ENCODE peak calls at places on chromosomes 6 and 20, in five cellular contexts. Y, P, Z, F and C are unnamed samples.

GRCh38 chr6:163181666-163182180 is 232.8 kb upstream of the QKI start:
- DNase-seq in F (no peak), Y (no peak), P (no peak), Z (no peak), C (no peak)

GRCh38 chr6:161439093-161439492 is 165.2 kb upstream of the AGPAT4 start:
- DNase-seq in Z (no peak), P (peak; percentile 90), F (peak; percentile 71), Y (no peak), C (no peak)

GRCh38 chr6:24522090-24522820 is 27.5 kb downstream of the ALDH5A1 start:
- DNase-seq in P (peak; percentile 17), Y (no peak), F (no peak), Z (no peak), C (no peak)

GRCh38 chr6:151034825-151035781 is 169.6 kb downstream of the MTHFD1L start:
- DNase-seq in Z (no peak), Y (no peak), P (no peak), F (no peak), C (no peak)

GRCh38 chr6:82988904-82989303 is 76.7 kb downstream of the UBE3D start:
- DNase-seq in Y (no peak), P (peak; percentile 46), F (peak; percentile 57), Z (no peak), C (no peak)

GRCh38 chr20:13788167-13788834 is 3.5 kb downstream of the NDUFAF5 start:
- DNase-seq in Y (peak; percentile 46), F (peak; percentile 76), P (peak; percentile 69), Z (no peak), C (peak; percentile 21)

GRCh38 chr6:34073504-34073903 is 72.4 kb downstream of the GRM4 start:
- DNase-seq in F (no peak), Z (no peak), Y (no peak), P (no peak), C (no peak)

GRCh38 chr20:48791014-48791413 is 36.8 kb downstream of the PREX1 start:
- DNase-seq in Y (no peak), P (no peak), Z (no peak), F (no peak), C (no peak)

GRCh38 chr20:35954907-35955251 is 577 bp upstream of the SCAND1 start:
- DNase-seq in Y (no peak), Z (no peak), P (peak; percentile 43), F (peak; percentile 68), C (no peak)

GRCh38 chr6:912871-913663 is 220.1 kb upstream of the EXOC2 start:
- DNase-seq in F (peak; percentile 22), Y (peak; percentile 85), P (peak; percentile 47), Z (no peak), C (peak; percentile 21)

GRCh38 chr20:11432407-11432806 is 485.3 kb upstream of the BTBD3 start:
- DNase-seq in Y (no peak), Z (no peak), P (peak; percentile 95), F (peak; percentile 46), C (no peak)

GRCh38 chr20:56111951-56112730 is 106.8 kb upstream of the CBLN4 start:
- DNase-seq in F (no peak), Y (no peak), Z (no peak), P (no peak), C (no peak)

GRCh38 chr20:5268449-5268848 is 48.3 kb downstream of the PROKR2 start:
- DNase-seq in F (no peak), Y (no peak), P (no peak), Z (no peak), C (no peak)

GRCh38 chr20:22312744-22313346 is 271.5 kb downstream of the FOXA2 start:
- DNase-seq in F (peak; percentile 43), Y (no peak), P (peak; percentile 25), Z (peak; percentile 57), C (peak; percentile 38)

GRCh38 chr6:96913621-96914020 is 10.9 kb upstream of the KLHL32 start:
- DNase-seq in Z (no peak), P (no peak), F (no peak), Y (no peak), C (no peak)

GRCh38 chr6:52260634-52261033 is 16.3 kb upstream of the IL17F start:
- DNase-seq in Z (no peak), F (no peak), Y (no peak), P (no peak), C (no peak)

GRCh38 chr6:158960046-158960445 is 40.0 kb downstream of the RSPH3 start:
- DNase-seq in Y (no peak), F (no peak), P (no peak), Z (no peak), C (no peak)

GRCh38 chr6:112029045-112029822 is 24.7 kb upstream of the CCN6 start:
- DNase-seq in Z (peak; percentile 86), P (peak; percentile 74), Y (peak; percentile 79), F (peak; percentile 72), C (peak; percentile 70)

GRCh38 chr20:37053230-37053950 is 42.4 kb downstream of the RBL1 start:
- DNase-seq in Z (no peak), F (peak; percentile 10), P (peak; percentile 57), Y (no peak), C (no peak)

GRCh38 chr6:35727935-35728662 is 8.7 kb upstream of the ARMC12 start:
- DNase-seq in F (peak; percentile 98), Z (peak; percentile 70), P (peak; percentile 94), Y (peak; percentile 64), C (no peak)

GRCh38 chr20:38855356-38855755 is 49.9 kb downstream of the PPP1R16B start:
- DNase-seq in Z (no peak), Y (no peak), P (peak; percentile 35), F (no peak), C (no peak)

GRCh38 chr6:9139762-9140161 is 704.4 kb upstream of the SLC35B3 start:
- DNase-seq in P (peak; percentile 88), Z (no peak), F (no peak), Y (no peak), C (no peak)

GRCh38 chr6:133590196-133590595 is 298.7 kb upstream of the TCF21 start:
- DNase-seq in Y (no peak), Z (no peak), P (no peak), F (no peak), C (peak; percentile 26)

GRCh38 chr6:45763281-45763680 is 252.4 kb downstream of the CLIC5 start:
- DNase-seq in F (no peak), Y (no peak), P (no peak), Z (no peak), C (no peak)

GRCh38 chr6:150720774-150721233 is 121.1 kb downstream of the PLEKHG1 start:
- DNase-seq in Z (no peak), Y (no peak), F (no peak), P (no peak), C (peak; percentile 74)

GRCh38 chr6:158061709-158062461 is 80.2 kb downstream of the SYNJ2 start:
- DNase-seq in Y (no peak), P (no peak), F (no peak), Z (no peak), C (no peak)

GRCh38 chr6:125296461-125296860 is 5.3 kb downstream of the HDDC2 start:
- DNase-seq in F (no peak), P (no peak), Y (no peak), Z (no peak), C (no peak)

GRCh38 chr6:136607204-136607931 is 57.1 kb upstream of the MAP7 start:
- DNase-seq in F (no peak), P (peak; percentile 67), Z (no peak), Y (no peak), C (no peak)

GRCh38 chr6:3009930-3010329 is 10.2 kb downstream of the NQO2 start:
- DNase-seq in P (peak; percentile 41), F (no peak), Z (no peak), Y (no peak), C (no peak)

GRCh38 chr6:169251822-169252804 is 1.5 kb downstream of the THBS2 start:
- DNase-seq in Z (peak; percentile 56), F (no peak), Y (peak; percentile 57), P (no peak), C (no peak)

GRCh38 chr20:24045621-24046020 is 57.0 kb upstream of the GGTLC1 start:
- DNase-seq in Z (no peak), P (no peak), F (no peak), Y (no peak), C (no peak)

GRCh38 chr20:19960745-19961144 is 56.4 kb upstream of the NAA20 start:
- DNase-seq in Z (no peak), Y (no peak), P (no peak), F (no peak), C (no peak)

GRCh38 chr20:19958243-19958642 is 58.9 kb upstream of the NAA20 start:
- DNase-seq in F (no peak), Z (no peak), P (no peak), Y (no peak), C (no peak)

GRCh38 chr20:19958923-19959322 is 58.2 kb upstream of the NAA20 start:
- DNase-seq in Z (no peak), F (no peak), P (no peak), Y (no peak), C (no peak)

GRCh38 chr20:19962958-19963357 is 54.2 kb upstream of the NAA20 start:
- DNase-seq in Y (no peak), Z (no peak), F (no peak), P (no peak), C (no peak)

GRCh38 chr20:19961298-19961697 is 55.9 kb upstream of the NAA20 start:
- DNase-seq in P (no peak), Z (no peak), Y (no peak), F (no peak), C (no peak)
- H2BK120ac ChIP-seq in P (no peak overlapping the region), Z (no peak overlapping the region), Y (no peak overlapping the region), F (no peak overlapping the region), C (no peak overlapping the region)

GRCh38 chr6:100176951-100177710 is 183.1 kb upstream of the MCHR2 start:
- DNase-seq in F (no peak), Z (no peak), Y (no peak), P (no peak), C (no peak)
- H2BK15ac ChIP-seq in F (no peak overlapping the region), Z (no peak overlapping the region), Y (no peak overlapping the region), P (peak overlapping the region; percentile 31), C (no peak overlapping the region)

GRCh38 chr20:17862171-17862570 is 106.4 kb downstream of the SNX5 start:
- DNase-seq in Z (no peak), F (no peak), P (no peak), Y (no peak), C (no peak)

GRCh38 chr20:17858450-17859001 is 110.1 kb downstream of the SNX5 start:
- DNase-seq in P (no peak), Y (no peak), Z (no peak), F (no peak), C (no peak)

GRCh38 chr20:17859616-17860232 is 108.9 kb downstream of the SNX5 start:
- DNase-seq in Z (no peak), P (no peak), Y (peak; percentile 69), F (no peak), C (no peak)

GRCh38 chr20:17859002-17859615 is 109.5 kb downstream of the SNX5 start:
- DNase-seq in Z (no peak), P (no peak), Y (peak; percentile 22), F (no peak), C (no peak)

GRCh38 chr20:17860306-17861197 is 108.0 kb downstream of the SNX5 start:
- DNase-seq in Z (no peak), F (no peak), Y (no peak), P (no peak), C (no peak)
- H2BK120ac ChIP-seq in Z (no peak overlapping the region), F (no peak overlapping the region), Y (no peak overlapping the region), P (no peak overlapping the region), C (no peak overlapping the region)

GRCh38 chr6:15242937-15243614 is 2.8 kb upstream of the JARID2 start:
- DNase-seq in Z (no peak), F (no peak), P (no peak), Y (peak; percentile 58), C (no peak)
- H2BK15ac ChIP-seq in Z (no peak overlapping the region), F (no peak overlapping the region), P (no peak overlapping the region), Y (no peak overlapping the region), C (no peak overlapping the region)